ENCODE peak calls at places on chromosome 13, in five cellular contexts. N, H, Q, X and I are unnamed samples.

GRCh38 chr13:90448466-90449037 is 898.9 kb upstream of the MIR17HG start:
- DNase-seq in X (no peak), N (no peak), Q (no peak), H (no peak), I (no peak)

GRCh38 chr13:79547821-79548220 is 66.9 kb downstream of the NDFIP2 start:
- DNase-seq in N (no peak), X (no peak), H (no peak), Q (no peak), I (no peak)

GRCh38 chr13:47454986-47455385 is 546.1 kb downstream of the SUCLA2 start:
- DNase-seq in X (no peak), Q (no peak), H (no peak), N (no peak), I (no peak)

GRCh38 chr13:38566526-38566925 is 120.4 kb upstream of the FREM2 start:
- DNase-seq in N (no peak), H (no peak), Q (no peak), X (no peak), I (no peak)

GRCh38 chr13:76636881-76637280 is 249.3 kb downstream of the KCTD12 start:
- DNase-seq in Q (no peak), H (no peak), N (no peak), X (no peak), I (no peak)

GRCh38 chr13:91520952-91521351 is 122.5 kb downstream of the GPC5 start:
- DNase-seq in H (no peak), X (no peak), N (no peak), Q (no peak), I (no peak)

GRCh38 chr13:27972619-27972877 is 3.4 kb upstream of the CDX2 start:
- DNase-seq in Q (no peak), X (no peak), N (no peak), H (peak; percentile 65), I (no peak)

GRCh38 chr13:112619730-112620639 is 32.0 kb upstream of the TUBGCP3 start:
- DNase-seq in H (no peak), X (no peak), Q (peak; percentile 53), N (no peak), I (peak; percentile 10)

GRCh38 chr13:98622926-98623325 is 46.0 kb upstream of the STK24 start:
- DNase-seq in H (no peak), Q (no peak), N (no peak), X (no peak), I (no peak)

GRCh38 chr13:94128430-94128829 is 351.1 kb downstream of the DCT start:
- DNase-seq in H (no peak), N (no peak), X (no peak), Q (peak; percentile 68), I (no peak)

GRCh38 chr13:48542581-48543341 is 9.9 kb upstream of the RCBTB2 start:
- DNase-seq in N (no peak), X (no peak), Q (peak; percentile 67), H (peak; percentile 57), I (peak; percentile 41)

GRCh38 chr13:72170571-72170970 is 303.6 kb upstream of the DACH1 start:
- DNase-seq in N (no peak), Q (no peak), X (no peak), H (no peak), I (no peak)